ENCODE peak calls at places on chromosomes 3 and 15, in seven cellular contexts. H is AG04449; O is GM23338; S is upper lobe of left lung; R is activated CD4-positive, alpha-beta T cell treated with anti-CD3 and anti-CD28 coated beads, Interleukin-2, amount 50 U/mL, for 1 hour; I is ACHN; E is AG10803. F is an unnamed sample.

GRCh38 chr3:138078096-138078495 is 37.3 kb downstream of the DZIP1L start:
- DNase-seq in S (no peak), I (peak), H (no peak), R (no peak), E (peak), O (no peak), F (no peak)

GRCh38 chr3:184636774-184637316 is 75.0 kb downstream of the MAGEF1 start:
- DNase-seq in O (no peak), H (peak), S (no peak), E (peak), R (peak), I (no peak), F (no peak)

GRCh38 chr15:68507447-68507846 is 71.3 kb upstream of the CORO2B start:
- DNase-seq in H (no peak), S (no peak), O (peak), R (no peak), E (no peak), I (no peak), F (no peak)

GRCh38 chr15:74542192-74543042 is 1.4 kb downstream of the ARID3B start:
- DNase-seq in E (no peak), I (no peak), S (no peak), H (no peak), O (no peak), R (no peak), F (no peak)

GRCh38 chr15:85886345-85886935 is 91.7 kb upstream of the KLHL25 start:
- DNase-seq in S (no peak), E (no peak), R (no peak), H (no peak), O (no peak), I (no peak), F (no peak)

GRCh38 chr3:13011369-13012227 is 61.6 kb downstream of the IQSEC1 start:
- DNase-seq in S (peak), I (no peak), R (peak), H (no peak), E (no peak), O (peak), F (peak)

GRCh38 chr3:142963266-142964149 is at the start of gene PAQR9:
- DNase-seq in H (no peak), E (no peak), O (peak), I (peak), R (no peak), S (no peak), F (no peak)

GRCh38 chr15:96359371-96359771 is 28.9 kb downstream of the NR2F2 start:
- DNase-seq in H (no peak), O (peak), E (no peak), S (no peak), I (no peak), R (no peak), F (no peak)

GRCh38 chr3:163939926-163940325 is 1138.4 kb downstream of the SI start:
- DNase-seq in O (peak), E (no peak), I (no peak), R (no peak), S (no peak), H (no peak), F (no peak)

F was measured in effector memory CD8-positive, alpha-beta T cell.